ENCODE peak calls at places on chromosomes 5 and 9, in seven cellular contexts. Z is heart right ventricle; D is CD4-positive, alpha-beta T cell; L is left lung; X is A549; T is brain microvascular endothelial cell; A is SJSA1. F is an unnamed sample.

GRCh38 chr5:82352146-82352791 is 74.1 kb upstream of the RPS23 start:
- DNase-seq in Z (no peak), D (no peak), L (no peak), X (no peak), T (peak), A (no peak), F (no peak)

GRCh38 chr5:126069329-126069728 is 353.9 kb upstream of the GRAMD2B start:
- DNase-seq in Z (no peak), D (no peak), L (no peak), X (no peak), T (no peak), A (no peak), F (no peak)

GRCh38 chr5:154146409-154146808 is 44.1 kb upstream of the GALNT10 start:
- DNase-seq in Z (peak), D (no peak), L (no peak), X (no peak), T (no peak), A (no peak), F (no peak)

GRCh38 chr5:56648460-56649034 is 166.8 kb upstream of the MAP3K1 start:
- DNase-seq in Z (no peak), D (no peak), L (no peak), X (no peak), T (no peak), A (no peak), F (no peak)

GRCh38 chr5:16726538-16726946 is 109.7 kb upstream of the RETREG1 start:
- DNase-seq in Z (peak), D (no peak), L (no peak), X (no peak), T (no peak), A (no peak), F (no peak)

GRCh38 chr5:171162165-171162564 is 146.9 kb upstream of the TLX3 start:
- DNase-seq in Z (no peak), D (no peak), L (no peak), X (no peak), T (no peak), A (no peak), F (no peak)

GRCh38 chr9:98551511-98552286 is 157.0 kb downstream of the GABBR2 start:
- DNase-seq in Z (no peak), D (no peak), L (no peak), X (no peak), T (peak), A (peak), F (no peak)

GRCh38 chr9:69719368-69719767 is 40.4 kb downstream of the PTAR1 start:
- DNase-seq in Z (no peak), D (no peak), L (no peak), X (no peak), T (peak), A (no peak), F (no peak)

GRCh38 chr9:95762322-95762721 is 113.2 kb upstream of the ERCC6L2 start:
- DNase-seq in Z (no peak), D (no peak), L (no peak), X (no peak), T (no peak), A (no peak), F (no peak)

GRCh38 chr5:59174248-59174844 is 591.5 kb downstream of the RAB3C start:
- DNase-seq in Z (peak), D (no peak), L (no peak), X (peak), T (peak), A (peak), F (no peak)

GRCh38 chr5:53019320-53019719 is 30.2 kb downstream of the ITGA2 start:
- DNase-seq in Z (no peak), D (no peak), L (no peak), X (peak), T (peak), A (peak), F (no peak)

GRCh38 chr9:98811051-98811650 is 3.7 kb downstream of the GALNT12 start:
- DNase-seq in Z (no peak), D (no peak), L (no peak), X (peak), T (peak), A (no peak), F (no peak)

DNA sequence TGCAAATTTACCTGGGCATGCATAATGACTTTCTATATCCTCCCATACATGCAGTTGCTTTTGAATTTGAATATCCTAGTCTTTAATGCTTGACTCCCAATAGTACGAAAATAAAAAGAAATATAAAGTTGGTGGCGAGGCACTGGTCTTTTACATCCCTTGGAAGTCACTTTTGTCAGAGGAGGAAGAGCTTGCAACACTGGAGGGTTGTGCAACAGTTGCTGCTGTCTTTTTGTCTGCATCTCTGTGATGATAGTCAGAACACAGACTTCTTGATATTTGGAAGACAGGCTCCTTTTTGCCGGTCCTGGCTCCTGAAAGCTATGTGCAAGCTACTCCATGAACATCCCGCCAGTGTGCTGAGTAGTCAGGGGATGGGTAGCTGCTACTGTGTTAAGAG is 16.8 kb upstream of the SGCD start:
- DNase-seq in Z (no peak), D (no peak), L (no peak), X (no peak), T (no peak), A (no peak), F (no peak)
- H3K27ac ChIP-seq in Z (no peak), D (no peak), L (no peak), X (no peak), T (no peak), A (no peak), F (no peak)

GRCh38 chr5:133325834-133326233 is 274.0 kb downstream of the HSPA4 start:
- DNase-seq in Z (no peak), D (no peak), L (no peak), X (no peak), T (no peak), A (no peak), F (no peak)
- H3K27ac ChIP-seq in Z (no peak), D (no peak), L (no peak), X (no peak), T (no peak), A (no peak), F (no peak)

GRCh38 chr5:96733771-96734498 is 71.8 kb downstream of the CAST start:
- DNase-seq in Z (no peak), D (no peak), L (peak), X (no peak), T (no peak), A (no peak), F (no peak)
- H3K27ac ChIP-seq in Z (no peak), D (no peak), L (peak), X (no peak), T (no peak), A (no peak), F (no peak)

DNA sequence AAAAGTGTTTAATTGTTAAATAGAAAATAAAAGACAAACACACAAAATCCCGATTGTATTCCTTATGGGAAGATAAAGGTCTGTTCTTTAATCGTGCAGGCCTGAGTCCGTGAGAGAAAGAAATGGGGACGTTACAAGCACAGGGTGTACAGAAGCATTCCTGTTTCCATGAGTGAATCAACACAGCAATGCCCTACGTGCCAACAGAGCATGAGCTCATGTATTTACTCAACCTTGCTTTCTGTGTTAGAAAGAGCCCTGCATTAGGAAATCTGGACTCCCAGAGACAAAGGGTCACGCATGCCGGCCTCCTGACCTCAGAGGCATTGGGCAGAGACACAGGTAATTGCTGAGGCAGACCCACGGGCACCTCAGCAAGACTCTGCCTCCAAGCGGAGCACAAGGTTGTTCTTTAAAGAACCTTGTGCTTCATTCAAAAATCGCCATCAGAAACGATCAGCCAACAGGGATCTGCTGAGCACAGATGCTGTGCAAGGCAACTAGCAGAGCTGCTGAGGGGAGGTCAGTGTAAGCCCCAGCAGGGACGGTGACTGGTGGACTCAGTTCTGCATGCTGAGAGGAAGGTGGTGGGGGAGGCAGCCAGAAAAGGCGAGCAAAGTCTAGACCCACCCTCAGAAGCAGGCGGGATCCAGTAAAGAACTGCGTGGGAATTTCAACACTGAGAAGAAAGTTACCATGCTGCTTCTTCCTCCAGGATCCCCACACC is 101.0 kb downstream of the TLE1 start:
- DNase-seq in Z (no peak), D (no peak), L (peak), X (peak), T (peak), A (peak), F (no peak)
- H3K27ac ChIP-seq in Z (no peak), D (no peak), L (no peak), X (peak), T (no peak), A (peak), F (no peak)

GRCh38 chr5:124235031-124235562 is 511.3 kb downstream of the ZNF608 start:
- DNase-seq in Z (no peak), D (no peak), L (no peak), X (no peak), T (no peak), A (no peak), F (no peak)
- H3K27ac ChIP-seq in Z (no peak), D (no peak), L (no peak), X (no peak), T (no peak), A (no peak), F (peak)

GRCh38 chr5:142322747-142323479 is 1.9 kb downstream of the SPRY4 start:
- DNase-seq in Z (no peak), D (no peak), L (no peak), X (no peak), T (no peak), A (no peak), F (no peak)
- H3K27ac ChIP-seq in Z (peak), D (no peak), L (peak), X (peak), T (peak), A (peak), F (no peak)